ENCODE peak calls at places on chromosomes 11 and 22, in four cellular contexts. J, M, C and F are unnamed samples.

GRCh38 chr22:25546751-25547150 is 17.7 kb upstream of the GRK3 start:
- DNase-seq in J (no peak), M (no peak), C (no peak), F (no peak)

GRCh38 chr11:131810511-131810910 is 440.1 kb downstream of the NTM start:
- DNase-seq in J (no peak), M (no peak), C (no peak), F (no peak)

GRCh38 chr11:76251223-76251575 is 44.9 kb upstream of the WNT11 start:
- DNase-seq in J (no peak), M (no peak), C (no peak), F (no peak)

GRCh38 chr11:63769044-63769718 is 606 bp upstream of the ZFTA start:
- DNase-seq in J (peak), M (no peak), C (no peak), F (no peak)

GRCh38 chr11:123429851-123430735 is at the start of gene GRAMD1B:
- DNase-seq in J (peak), M (peak), C (peak), F (no peak)

GRCh38 chr22:17633998-17634323 is 4.6 kb upstream of the BCL2L13 start:
- DNase-seq in J (no peak), M (no peak), C (no peak), F (no peak)

GRCh38 chr11:119741369-119742262 is 12.6 kb upstream of the NECTIN1 start:
- DNase-seq in J (peak), M (no peak), C (no peak), F (no peak)

GRCh38 chr11:1072116-1072820 is 2.4 kb upstream of the MUC2 start:
- DNase-seq in J (peak), M (no peak), C (peak), F (no peak)

GRCh38 chr11:122661182-122661945 is 5.8 kb downstream of the UBASH3B start:
- DNase-seq in J (no peak), M (peak), C (peak), F (no peak)

GRCh38 chr11:129787518-129787917 is 28.1 kb upstream of the TMEM45B start:
- DNase-seq in J (no peak), M (no peak), C (no peak), F (no peak)

GRCh38 chr11:35567737-35568465 is 42.5 kb upstream of the PAMR1 start:
- DNase-seq in J (no peak), M (no peak), C (peak), F (no peak)

GRCh38 chr11:32435947-32436750 is 810 bp upstream of the WT1 start:
- DNase-seq in J (peak), M (no peak), C (no peak), F (no peak)

GRCh38 chr22:29733362-29734322 is 13.8 kb downstream of the CABP7 start:
- DNase-seq in J (no peak), M (no peak), C (no peak), F (no peak)

GRCh38 chr11:1289211-1289935 is 20.1 kb downstream of the TOLLIP start:
- DNase-seq in J (no peak), M (no peak), C (no peak), F (no peak)

GRCh38 chr11:130426223-130427048 is 2.0 kb downstream of the ADAMTS8 start:
- DNase-seq in J (no peak), M (no peak), C (no peak), F (no peak)

GRCh38 chr22:39110631-39111561 is 13.9 kb downstream of the APOBEC3H start:
- DNase-seq in J (no peak), M (no peak), C (no peak), F (no peak)

GRCh38 chr11:131094828-131095227 is 178.5 kb upstream of the SNX19 start:
- DNase-seq in J (no peak), M (no peak), C (no peak), F (no peak)

GRCh38 chr11:20042717-20043392 is 117.4 kb downstream of the DBX1 start:
- DNase-seq in J (no peak), M (no peak), C (no peak), F (no peak)

GRCh38 chr11:118366287-118366686 is 6.9 kb downstream of the UBE4A start:
- DNase-seq in J (no peak), M (no peak), C (no peak), F (no peak)

GRCh38 chr22:49691256-49691655 is 136.4 kb downstream of the BRD1 start:
- DNase-seq in J (no peak), M (no peak), C (no peak), F (no peak)

GRCh38 chr22:28909375-28909774 is 26.0 kb downstream of the ZNRF3 start:
- DNase-seq in J (peak), M (no peak), C (no peak), F (no peak)

GRCh38 chr22:31243339-31244043 is 31.4 kb downstream of the LIMK2 start:
- DNase-seq in J (peak), M (no peak), C (peak), F (no peak)
- H3K4me3 ChIP-seq in J (no peak), M (no peak), C (peak), F (no peak)

GRCh38 chr22:41563051-41563711 is 2.4 kb downstream of the CSDC2 start:
- DNase-seq in J (peak), M (no peak), C (no peak), F (peak)

GRCh38 chr22:41561788-41562187 is 978 bp downstream of the CSDC2 start:
- DNase-seq in J (no peak), M (no peak), C (no peak), F (no peak)

GRCh38 chr22:41561335-41561734 is 525 bp downstream of the CSDC2 start:
- DNase-seq in J (no peak), M (no peak), C (no peak), F (no peak)

GRCh38 chr22:41564563-41564962 is 3.8 kb downstream of the CSDC2 start:
- DNase-seq in J (no peak), M (no peak), C (no peak), F (no peak)

DNA sequence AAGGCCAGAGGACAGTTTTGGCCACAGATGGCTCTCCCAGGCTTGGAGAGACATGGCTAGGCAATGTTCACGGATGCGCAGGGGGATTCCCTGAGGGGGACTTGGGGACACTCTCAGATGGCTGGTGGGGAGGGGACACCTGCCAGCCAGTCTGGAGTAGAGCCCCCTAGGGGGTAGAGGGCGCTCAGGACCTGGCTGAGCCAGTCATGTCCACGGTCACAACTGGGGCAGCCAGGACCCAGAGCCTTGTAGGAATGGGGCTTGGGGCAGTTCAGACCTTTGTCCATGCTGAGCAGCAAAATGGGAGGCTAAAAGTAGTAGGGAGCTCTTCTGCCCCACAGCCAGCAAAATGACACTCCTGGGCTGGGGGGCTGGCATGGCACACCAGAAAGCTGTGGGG is 1.7 kb downstream of the CSDC2 start:
- DNase-seq in J (no peak), M (no peak), C (no peak), F (no peak)
- H3K4me3 ChIP-seq in J (no peak), M (peak), C (no peak), F (no peak)

GRCh38 chr22:35381424-35381772 is 502 bp downstream of the HMOX1 start:
- DNase-seq in J (no peak), M (no peak), C (no peak), F (no peak)

GRCh38 chr22:35380537-35381423 is at the start of gene HMOX1:
- DNase-seq in J (peak), M (peak), C (peak), F (peak)

GRCh38 chr22:35384973-35385588 is 4.2 kb downstream of the HMOX1 start:
- DNase-seq in J (no peak), M (no peak), C (no peak), F (no peak)

GRCh38 chr22:35384567-35384966 is 3.7 kb downstream of the HMOX1 start:
- DNase-seq in J (no peak), M (no peak), C (no peak), F (no peak)

GRCh38 chr22:35383679-35384071 is 2.8 kb downstream of the HMOX1 start:
- DNase-seq in J (peak), M (no peak), C (no peak), F (no peak)
- H3K4me3 ChIP-seq in J (no peak), M (no peak), C (no peak), F (no peak)

GRCh38 chr11:4606231-4607015 is 1.6 kb downstream of the TRIM68 start:
- DNase-seq in J (peak), M (peak), C (no peak), F (peak)
- H3K4me3 ChIP-seq in J (no peak), M (peak), C (no peak), F (peak)

GRCh38 chr11:33996498-33997454 is 54.8 kb upstream of the CAPRIN1 start:
- DNase-seq in J (peak), M (peak), C (peak), F (peak)
- H3K4me3 ChIP-seq in J (no peak), M (no peak), C (peak), F (peak)

DNA sequence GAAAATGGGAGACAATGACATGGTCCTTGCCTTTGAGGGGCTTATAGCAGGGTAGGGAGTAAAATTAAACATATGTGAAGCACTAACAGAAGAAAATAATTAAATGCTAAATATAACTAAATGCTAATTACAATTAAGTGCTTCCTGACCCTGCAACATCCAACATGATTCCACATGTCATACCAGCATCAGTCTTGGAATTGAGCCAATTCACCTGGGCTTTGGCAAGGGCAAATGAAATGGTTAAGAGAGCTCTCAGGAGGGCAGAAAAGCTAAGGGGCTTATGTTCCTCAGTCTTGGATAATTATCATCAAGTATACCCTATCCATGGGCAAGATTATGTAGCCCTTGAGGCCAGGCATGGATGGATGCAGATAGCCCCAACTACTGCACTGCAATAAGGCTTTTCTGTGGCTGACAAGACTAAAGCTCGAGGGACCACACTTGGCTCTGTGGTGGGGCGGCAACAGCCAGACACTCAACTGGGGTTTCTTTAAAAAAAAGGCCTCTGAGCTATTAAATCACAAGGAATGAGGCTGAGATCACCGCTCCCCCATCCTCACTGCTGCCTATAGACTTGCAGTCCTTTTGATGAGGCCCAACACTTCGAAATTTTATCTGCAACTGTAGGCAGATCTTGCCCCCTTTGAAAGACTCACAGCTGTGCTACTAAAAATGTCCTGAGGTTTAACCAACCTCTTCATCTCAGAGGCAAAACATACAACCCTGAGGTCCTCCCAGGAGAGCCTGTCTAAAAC is 39.0 kb downstream of the IL18BP start:
- DNase-seq in J (no peak), M (no peak), C (no peak), F (peak)
- H3K4me3 ChIP-seq in J (no peak), M (peak), C (no peak), F (peak)

DNA sequence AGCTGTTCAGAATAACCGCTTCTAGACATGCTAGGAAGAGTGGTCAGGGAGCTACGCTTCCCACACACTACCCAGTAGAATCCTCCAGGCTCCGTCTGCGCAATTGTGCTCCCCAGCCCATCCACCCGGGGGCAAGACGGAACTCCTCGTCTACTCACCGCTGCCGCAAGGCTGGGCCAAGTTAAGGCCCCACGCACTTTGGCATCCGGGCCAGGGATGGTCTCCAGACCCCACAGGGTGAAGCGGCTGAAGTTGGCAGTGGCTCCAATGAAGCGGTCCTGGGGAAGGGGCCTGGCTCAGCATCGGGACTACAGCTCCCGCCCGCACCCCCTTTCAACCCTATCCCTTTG is 736 bp downstream of the RNASEH2C start:
- DNase-seq in J (peak), M (no peak), C (no peak), F (peak)
- H3K4me3 ChIP-seq in J (peak), M (peak), C (peak), F (peak)